ENCODE peak calls at places on chromosome 3, in ten cellular contexts. G is left cardiac atrium; E is stimulated activated CD4-positive, alpha-beta T cell treated with anti-CD3 and anti-CD28 coated beads, Interleukin-1b, Interleukin-23, amount 100 ng/mL, for 24 hours; W is NCI-H1092; R is OCI-LY7; K is anterior cingulate cortex; Q is activated T-helper 1 cell treated with anti-CD3 and anti-CD28 coated beads, Interleukin-2, amount 50 U/mL, for 16 hours; M is CD8-positive, alpha-beta memory T cell; H is Peyer's patch; V is GM03348. C is an unnamed sample.

GRCh38 chr3:60017631-60018030 is 967.8 kb upstream of the CFAP20DC start:
- DNase-seq in G (no peak), E (peak), W (no peak), R (no peak), K (no peak), Q (no peak), M (peak), H (no peak), V (no peak), C (no peak)

GRCh38 chr3:88986834-88987233 is 120.6 kb upstream of the EPHA3 start:
- DNase-seq in G (no peak), E (no peak), W (no peak), R (no peak), K (no peak), Q (no peak), M (no peak), H (no peak), V (peak), C (no peak)

GRCh38 chr3:14791343-14791945 is 27.3 kb upstream of the FGD5 start:
- DNase-seq in G (peak), E (peak), W (peak), R (peak), K (no peak), Q (peak), M (peak), H (peak), V (peak), C (peak)

GRCh38 chr3:182704926-182705325 is 88.4 kb upstream of the ATP11B start:
- DNase-seq in G (no peak), E (no peak), W (no peak), R (no peak), K (no peak), Q (no peak), M (no peak), H (no peak), V (no peak), C (no peak)

GRCh38 chr3:123332124-123332641 is 116.7 kb downstream of the ADCY5 start:
- DNase-seq in G (no peak), E (no peak), W (no peak), R (no peak), K (no peak), Q (no peak), M (no peak), H (peak), V (no peak), C (peak)

GRCh38 chr3:59192473-59192872 is 142.6 kb upstream of the CFAP20DC start:
- DNase-seq in G (no peak), E (no peak), W (no peak), R (no peak), K (no peak), Q (no peak), M (no peak), H (no peak), V (peak), C (no peak)

GRCh38 chr3:168093229-168093628 is 2.5 kb downstream of the GOLIM4 start:
- DNase-seq in G (no peak), E (no peak), W (no peak), R (peak), K (no peak), Q (no peak), M (no peak), H (no peak), V (no peak), C (no peak)

GRCh38 chr3:66991478-66991877 is 6.6 kb upstream of the KBTBD8 start:
- DNase-seq in G (no peak), E (no peak), W (no peak), R (no peak), K (no peak), Q (no peak), M (no peak), H (no peak), V (peak), C (no peak)

GRCh38 chr3:150495563-150496168 is 50.6 kb downstream of the SERP1 start:
- DNase-seq in G (no peak), E (no peak), W (peak), R (peak), K (no peak), Q (no peak), M (peak), H (no peak), V (peak), C (no peak)

GRCh38 chr3:40681658-40682055 is 156.9 kb downstream of the ZNF621 start:
- DNase-seq in G (no peak), E (no peak), W (no peak), R (no peak), K (no peak), Q (no peak), M (no peak), H (no peak), V (no peak), C (no peak)

GRCh38 chr3:98972720-98973119 is 71.2 kb upstream of the DCBLD2 start:
- DNase-seq in G (no peak), E (no peak), W (no peak), R (no peak), K (no peak), Q (no peak), M (no peak), H (no peak), V (no peak), C (no peak)

C was measured in Right ventricle myocardium superior.